ENCODE peak calls at places on chromosomes 16 and 17, in five cellular contexts. One of them, this sample, is unnamed.

GRCh38 chr16:26334218-26335111 is 642.7 kb downstream of the HS3ST4 start:
- DNase-seq in GM12865: no peak
- DNase-seq in OCI-LY7: no peak
- DNase-seq in pancreas: no peak
- DNase-seq in left ventricle myocardium inferior: no peak
- DNase-seq in this sample: no peak

GRCh38 chr17:68182940-68183551 is 64.8 kb upstream of the AMZ2 start:
- DNase-seq in OCI-LY7: peak; percentile 92
- DNase-seq in pancreas: no peak
- DNase-seq in GM12865: peak; percentile 80
- DNase-seq in left ventricle myocardium inferior: no peak
- DNase-seq in this sample: peak; percentile 58

GRCh38 chr17:4499431-4500187 is 928 bp downstream of the SPNS2 start:
- DNase-seq in OCI-LY7: no peak
- DNase-seq in pancreas: no peak
- DNase-seq in GM12865: no peak
- DNase-seq in left ventricle myocardium inferior: no peak
- DNase-seq in this sample: no peak

GRCh38 chr16:84044108-84044488 is 1.5 kb upstream of the SLC38A8 start:
- DNase-seq in OCI-LY7: peak; percentile 14
- DNase-seq in GM12865: peak; percentile 24
- DNase-seq in pancreas: no peak
- DNase-seq in left ventricle myocardium inferior: no peak
- DNase-seq in this sample: no peak

GRCh38 chr16:74740795-74741304 is 33.8 kb downstream of the FA2H start:
- DNase-seq in pancreas: peak; percentile 96
- DNase-seq in GM12865: no peak
- DNase-seq in OCI-LY7: no peak
- DNase-seq in left ventricle myocardium inferior: no peak
- DNase-seq in this sample: no peak

GRCh38 chr17:17542906-17543635 is 46.9 kb upstream of the RASD1 start:
- DNase-seq in OCI-LY7: no peak
- DNase-seq in GM12865: no peak
- DNase-seq in pancreas: no peak
- DNase-seq in left ventricle myocardium inferior: no peak
- DNase-seq in this sample: no peak

GRCh38 chr17:19461139-19461538 is 50.1 kb downstream of the RNF112 start:
- DNase-seq in GM12865: no peak
- DNase-seq in OCI-LY7: peak; percentile 84
- DNase-seq in left ventricle myocardium inferior: no peak
- DNase-seq in pancreas: no peak
- DNase-seq in this sample: peak; percentile 22

GRCh38 chr17:65017375-65017774 is 39.2 kb downstream of the GNA13 start:
- DNase-seq in pancreas: no peak
- DNase-seq in OCI-LY7: no peak
- DNase-seq in left ventricle myocardium inferior: no peak
- DNase-seq in GM12865: no peak
- DNase-seq in this sample: no peak

GRCh38 chr16:67562526-67562917 is at the start of gene CTCF:
- DNase-seq in OCI-LY7: peak; percentile 91
- DNase-seq in left ventricle myocardium inferior: peak; percentile 84
- DNase-seq in GM12865: peak; percentile 92
- DNase-seq in pancreas: peak; percentile 88
- DNase-seq in this sample: peak; percentile 91

GRCh38 chr16:50578147-50578546 is 30.0 kb downstream of the NKD1 start:
- DNase-seq in OCI-LY7: no peak
- DNase-seq in GM12865: peak; percentile 18
- DNase-seq in pancreas: no peak
- DNase-seq in left ventricle myocardium inferior: no peak
- DNase-seq in this sample: no peak

GRCh38 chr17:68294617-68295016 is 3.3 kb downstream of the ARSG start:
- DNase-seq in left ventricle myocardium inferior: no peak
- DNase-seq in OCI-LY7: no peak
- DNase-seq in GM12865: no peak
- DNase-seq in pancreas: no peak
- DNase-seq in this sample: no peak

GRCh38 chr17:63698886-63699637 is 863 bp downstream of the LIMD2 start:
- DNase-seq in pancreas: no peak
- DNase-seq in OCI-LY7: peak; percentile 95
- DNase-seq in left ventricle myocardium inferior: peak; percentile 58
- DNase-seq in GM12865: peak; percentile 95
- DNase-seq in this sample: peak; percentile 90

GRCh38 chr17:2366747-2367494 is 29.6 kb downstream of the SGSM2 start:
- DNase-seq in left ventricle myocardium inferior: no peak
- DNase-seq in pancreas: peak; percentile 15
- DNase-seq in OCI-LY7: no peak
- DNase-seq in GM12865: no peak
- DNase-seq in this sample: no peak

GRCh38 chr16:603221-603620 is 13.4 kb downstream of the RAB40C start:
- DNase-seq in GM12865: no peak
- DNase-seq in left ventricle myocardium inferior: no peak
- DNase-seq in pancreas: no peak
- DNase-seq in OCI-LY7: no peak
- DNase-seq in this sample: no peak

GRCh38 chr16:23060458-23061320 is 88.6 kb downstream of the USP31 start:
- DNase-seq in OCI-LY7: peak; percentile 69
- DNase-seq in pancreas: peak; percentile 59
- DNase-seq in left ventricle myocardium inferior: peak; percentile 57
- DNase-seq in GM12865: peak; percentile 67
- DNase-seq in this sample: no peak

GRCh38 chr17:63998050-63998720 is at the start of gene PRR29:
- DNase-seq in left ventricle myocardium inferior: peak; percentile 67
- DNase-seq in pancreas: peak; percentile 81
- DNase-seq in OCI-LY7: peak; percentile 82
- DNase-seq in GM12865: peak; percentile 75
- DNase-seq in this sample: peak; percentile 70

GRCh38 chr17:8955560-8955959 is 9.9 kb downstream of the PIK3R5 start:
- DNase-seq in GM12865: no peak
- DNase-seq in left ventricle myocardium inferior: no peak
- DNase-seq in OCI-LY7: no peak
- DNase-seq in pancreas: no peak
- DNase-seq in this sample: no peak

GRCh38 chr17:70582777-70583176 is 413.4 kb downstream of the KCNJ2 start:
- DNase-seq in pancreas: no peak
- DNase-seq in GM12865: no peak
- DNase-seq in OCI-LY7: no peak
- DNase-seq in left ventricle myocardium inferior: no peak
- DNase-seq in this sample: no peak

GRCh38 chr17:63571632-63572310 is 21.5 kb downstream of the DCAF7 start:
- DNase-seq in GM12865: no peak
- DNase-seq in left ventricle myocardium inferior: no peak
- DNase-seq in OCI-LY7: no peak
- DNase-seq in pancreas: no peak
- DNase-seq in this sample: no peak

GRCh38 chr17:78020717-78021108 is 62.2 kb downstream of the TNRC6C start:
- DNase-seq in GM12865: no peak
- DNase-seq in left ventricle myocardium inferior: no peak
- DNase-seq in pancreas: no peak
- DNase-seq in OCI-LY7: no peak
- DNase-seq in this sample: no peak

DNA sequence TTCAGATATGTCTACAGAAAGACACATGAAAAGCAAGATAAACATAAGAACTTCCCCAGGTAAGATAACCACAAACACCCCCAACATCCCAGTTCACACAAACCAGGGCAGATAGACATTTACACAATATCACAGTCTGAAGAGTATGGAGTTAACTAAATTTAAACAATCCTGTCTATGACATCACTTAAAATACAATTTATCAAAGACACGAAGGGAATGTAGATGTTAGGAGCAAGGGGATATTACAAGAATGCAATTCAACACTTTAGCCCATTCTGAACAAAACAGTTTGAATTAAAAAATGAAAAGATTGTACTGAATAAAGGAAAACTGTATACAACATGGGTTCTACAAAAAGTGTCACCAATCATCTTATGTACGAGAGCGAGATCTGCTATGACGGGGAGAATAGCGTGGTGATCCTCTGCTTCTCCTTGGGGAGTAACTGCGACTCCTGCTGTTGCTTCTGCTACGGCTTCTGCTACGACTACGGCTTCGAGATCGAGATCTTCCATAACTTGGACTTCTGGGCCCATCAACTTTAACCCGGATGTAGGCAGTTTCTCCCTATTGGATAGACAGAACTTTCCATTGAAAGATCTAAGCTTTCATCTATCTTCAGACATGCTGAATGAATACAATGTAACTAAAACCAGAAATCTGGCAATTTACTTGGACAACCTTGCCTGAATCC is 1.9 kb downstream of the SRSF1 start:
- DNase-seq in GM12865: no peak
- DNase-seq in OCI-LY7: no peak
- DNase-seq in pancreas: no peak
- DNase-seq in left ventricle myocardium inferior: no peak
- DNase-seq in this sample: no peak
- TF ChIP-seq CTCF in GM12865: no peak
- TF ChIP-seq CTCF in OCI-LY7: no peak
- TF ChIP-seq CTCF in pancreas: no peak
- TF ChIP-seq CTCF in left ventricle myocardium inferior: no peak
- TF ChIP-seq CTCF in this sample: no peak

GRCh38 chr17:57603978-57604377 is 141.1 kb downstream of the CCDC182 start:
- DNase-seq in OCI-LY7: peak; percentile 76
- DNase-seq in pancreas: no peak
- DNase-seq in left ventricle myocardium inferior: no peak
- DNase-seq in GM12865: peak; percentile 81
- DNase-seq in this sample: peak; percentile 37
- H3K4me3 ChIP-seq in OCI-LY7: peak overlapping the region; percentile 4
- H3K4me3 ChIP-seq in pancreas: no peak overlapping the region
- H3K4me3 ChIP-seq in left ventricle myocardium inferior: no peak overlapping the region
- H3K4me3 ChIP-seq in GM12865: no peak overlapping the region
- H3K4me3 ChIP-seq in this sample: no peak overlapping the region

DNA sequence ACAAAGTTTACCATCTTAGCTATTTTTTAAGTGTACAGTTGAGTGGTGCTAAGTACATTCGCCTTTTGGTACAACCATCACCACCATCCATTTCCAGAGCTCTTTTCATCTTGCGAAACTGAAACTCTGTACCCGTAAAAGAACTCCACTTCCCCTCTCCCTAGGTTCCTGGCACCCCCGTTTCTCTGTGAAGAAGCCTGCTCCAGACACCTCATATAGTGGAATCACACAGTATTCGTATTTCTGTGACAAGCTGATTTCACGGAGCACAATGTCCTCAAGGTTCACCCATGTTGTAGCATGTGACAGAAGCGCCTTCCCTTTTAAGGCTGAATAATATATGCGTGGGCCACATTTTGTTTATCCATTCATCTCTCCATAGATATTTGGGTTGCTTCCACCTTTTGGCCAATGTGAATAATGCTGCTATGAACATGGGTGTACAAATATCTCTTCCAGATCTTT is 54.2 kb upstream of the MAP3K14 start:
- DNase-seq in left ventricle myocardium inferior: no peak
- DNase-seq in OCI-LY7: no peak
- DNase-seq in pancreas: no peak
- DNase-seq in GM12865: no peak
- DNase-seq in this sample: no peak
- TF ChIP-seq CTCF in left ventricle myocardium inferior: no peak
- TF ChIP-seq CTCF in OCI-LY7: no peak
- TF ChIP-seq CTCF in pancreas: no peak
- TF ChIP-seq CTCF in GM12865: no peak
- TF ChIP-seq CTCF in this sample: no peak

DNA sequence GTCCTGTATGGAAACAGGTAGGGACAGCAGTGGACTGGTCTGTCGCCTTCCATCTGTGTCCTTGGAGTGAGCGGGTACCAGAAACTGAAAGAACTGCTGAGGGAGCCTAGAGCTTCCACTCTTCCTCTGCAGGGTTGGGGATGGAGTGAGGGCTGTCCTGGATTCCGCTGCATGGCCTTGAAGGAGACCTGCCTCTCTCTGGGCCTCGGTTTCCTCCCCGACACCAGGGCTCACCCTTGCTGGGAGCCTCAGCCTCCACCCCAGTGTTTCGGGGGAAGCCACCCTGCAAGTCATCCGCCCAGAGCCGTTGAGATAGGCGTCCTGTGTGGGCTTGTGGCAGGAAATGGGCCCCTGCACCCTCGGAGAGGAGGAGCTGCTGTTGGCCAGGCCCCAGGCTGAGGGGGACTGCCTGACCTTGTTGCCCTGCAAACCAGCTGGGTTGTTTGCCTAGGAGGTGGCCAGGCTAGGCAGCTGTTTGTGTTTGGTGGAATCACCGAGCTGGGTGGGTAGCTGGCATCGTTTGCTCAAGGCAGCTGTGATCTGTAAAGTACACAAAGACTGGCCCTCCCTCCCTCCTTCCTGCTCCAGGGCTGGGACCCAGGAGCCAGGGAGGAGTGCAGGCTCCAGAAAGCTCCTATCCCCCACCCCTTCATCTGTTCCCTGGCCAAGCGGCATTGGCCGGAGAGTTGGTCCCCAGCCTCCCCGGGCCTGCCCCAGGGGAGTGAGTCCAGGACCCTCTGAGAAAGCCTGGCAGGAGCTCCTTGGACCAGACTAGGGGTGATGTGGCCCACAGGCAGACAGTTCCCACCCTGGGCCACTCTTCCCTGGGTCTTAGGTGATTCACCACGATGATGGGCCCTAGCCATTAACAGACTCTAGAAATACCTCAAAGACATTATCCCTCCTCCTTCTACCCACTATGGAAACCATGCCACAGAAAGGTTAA is 1.3 kb downstream of the RAB37 start:
- DNase-seq in pancreas: no peak
- DNase-seq in OCI-LY7: peak; percentile 88
- DNase-seq in left ventricle myocardium inferior: peak; percentile 53
- DNase-seq in GM12865: peak; percentile 91
- DNase-seq in this sample: peak; percentile 76
- H3K4me3 ChIP-seq in pancreas: no peak overlapping the region
- H3K4me3 ChIP-seq in OCI-LY7: peak overlapping the region; percentile 65
- H3K4me3 ChIP-seq in left ventricle myocardium inferior: peak overlapping the region; percentile 62
- H3K4me3 ChIP-seq in GM12865: peak overlapping the region; percentile 43
- H3K4me3 ChIP-seq in this sample: peak overlapping the region; percentile 49

DNA sequence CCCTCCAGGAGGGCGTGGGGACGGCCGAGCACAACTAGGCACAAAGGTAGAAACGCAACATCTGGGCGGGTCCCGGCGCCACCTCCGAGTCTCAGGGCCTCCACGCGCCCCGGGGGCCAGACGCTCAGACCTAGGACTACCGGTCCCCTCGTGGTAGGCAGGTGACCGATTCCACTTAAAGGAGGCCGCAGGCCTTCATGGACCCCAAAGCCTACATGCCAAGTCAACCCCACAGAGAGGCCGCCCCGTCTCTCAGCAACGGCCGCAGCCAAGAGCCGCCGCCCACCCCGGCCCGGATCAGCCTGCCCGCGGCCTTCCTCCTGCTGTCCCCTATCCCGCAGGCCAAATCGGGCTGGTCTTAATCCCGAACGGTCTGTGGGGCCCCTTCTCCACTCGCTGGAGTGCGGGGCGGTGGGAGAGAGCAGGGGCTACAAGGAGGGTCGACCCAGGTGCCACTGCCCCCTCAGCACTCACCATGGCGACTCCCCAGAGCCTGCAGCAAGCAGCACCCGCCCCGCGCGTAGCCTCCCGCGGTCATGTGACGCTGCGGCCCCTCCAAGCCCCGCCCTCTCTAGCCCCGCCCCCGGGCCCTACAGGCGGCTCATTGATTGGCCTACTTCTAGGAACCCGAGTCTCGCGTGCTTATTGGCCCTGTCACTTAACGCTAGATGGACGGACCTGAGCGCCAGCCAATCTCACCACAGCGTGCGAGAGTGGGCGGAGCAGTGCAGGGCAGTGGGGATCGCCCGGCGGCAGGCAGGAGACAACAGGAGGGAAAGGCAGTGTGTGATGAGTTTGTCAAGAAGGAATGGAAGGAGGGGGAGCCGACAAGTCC is at the start of gene VPS35:
- DNase-seq in OCI-LY7: peak; percentile 99
- DNase-seq in pancreas: peak; percentile 99
- DNase-seq in left ventricle myocardium inferior: peak; percentile 100
- DNase-seq in GM12865: peak; percentile 99
- DNase-seq in this sample: peak; percentile 99
- TF ChIP-seq CTCF in OCI-LY7: peak; percentile 40
- TF ChIP-seq CTCF in pancreas: no peak
- TF ChIP-seq CTCF in left ventricle myocardium inferior: no peak
- TF ChIP-seq CTCF in GM12865: no peak
- TF ChIP-seq CTCF in this sample: peak; percentile 58